ENCODE peak calls at places on chromosomes 5 and 9, in six cellular contexts. X, D, A, Y, R and B are unnamed samples.

GRCh38 chr5:147464211-147464610 is 45.7 kb downstream of the DPYSL3 start:
- DNase-seq in A (no peak), X (no peak), R (peak; percentile 45), D (no peak), Y (no peak), B (no peak)

GRCh38 chr9:128159073-128159783 is 837 bp upstream of the BBLN start:
- DNase-seq in D (peak; percentile 38), A (no peak), X (peak; percentile 50), R (no peak), Y (no peak), B (peak; percentile 49)

GRCh38 chr9:108568093-108568492 is 287.7 kb downstream of the ACTL7B start:
- DNase-seq in A (no peak), X (no peak), D (no peak), Y (no peak), R (peak; percentile 4), B (peak; percentile 24)

GRCh38 chr5:123907349-123907748 is 395.4 kb downstream of the CSNK1G3 start:
- DNase-seq in X (peak; percentile 1), D (no peak), Y (no peak), R (no peak), A (no peak), B (no peak)

GRCh38 chr9:120583958-120584369 is 4.0 kb upstream of the CDK5RAP2 start:
- DNase-seq in Y (peak; percentile 41), R (peak; percentile 83), D (peak; percentile 35), A (no peak), X (peak; percentile 78), B (peak; percentile 98)

GRCh38 chr9:18534611-18535010 is 60.7 kb downstream of the ADAMTSL1 start:
- DNase-seq in A (no peak), D (no peak), R (no peak), X (no peak), Y (no peak), B (no peak)

GRCh38 chr5:37777472-37778135 is 62.2 kb downstream of the GDNF start:
- DNase-seq in A (no peak), D (no peak), Y (no peak), R (no peak), X (no peak), B (no peak)

GRCh38 chr5:88734191-88734640 is 148.8 kb downstream of the MEF2C start:
- DNase-seq in Y (no peak), D (peak; percentile 16), A (no peak), R (no peak), X (peak; percentile 76), B (no peak)

GRCh38 chr9:38681747-38682227 is 38.1 kb downstream of the FAM240B start:
- DNase-seq in X (no peak), Y (no peak), D (no peak), A (no peak), R (no peak), B (no peak)

GRCh38 chr5:172870261-172870806 is 36.3 kb downstream of the ERGIC1 start:
- DNase-seq in A (no peak), D (no peak), Y (no peak), X (no peak), R (no peak), B (no peak)

GRCh38 chr5:56155992-56156584 is 77.0 kb downstream of the ANKRD55 start:
- DNase-seq in Y (no peak), D (no peak), R (no peak), A (no peak), X (peak; percentile 2), B (no peak)

GRCh38 chr9:26789959-26790358 is 102.6 kb downstream of the CAAP1 start:
- DNase-seq in D (no peak), Y (no peak), R (no peak), X (no peak), A (no peak), B (no peak)

GRCh38 chr5:59007460-59008063 is 424.7 kb downstream of the RAB3C start:
- DNase-seq in Y (no peak), R (no peak), A (no peak), X (no peak), D (no peak), B (peak; percentile 3)

GRCh38 chr5:6701500-6701899 is 11.7 kb upstream of the TENT4A start:
- DNase-seq in R (no peak), Y (no peak), A (no peak), D (no peak), X (no peak), B (no peak)

GRCh38 chr5:150605546-150605945 is 34.9 kb upstream of the SYNPO start:
- DNase-seq in X (no peak), A (no peak), D (no peak), R (peak; percentile 5), Y (no peak), B (no peak)

GRCh38 chr9:136426787-136427186 is 12.9 kb downstream of the INPP5E start:
- DNase-seq in A (no peak), X (no peak), R (no peak), D (no peak), Y (no peak), B (no peak)

GRCh38 chr9:77856615-77857014 is 175.0 kb downstream of the GNAQ start:
- DNase-seq in D (no peak), A (no peak), R (no peak), Y (no peak), X (no peak), B (no peak)

GRCh38 chr5:17289681-17290619 is 72.5 kb downstream of the BASP1 start:
- DNase-seq in X (no peak), R (no peak), Y (no peak), D (no peak), A (no peak), B (no peak)

GRCh38 chr9:94086961-94087360 is 2.7 kb downstream of the PTPDC1 start:
- DNase-seq in D (no peak), R (no peak), A (no peak), Y (no peak), X (no peak), B (no peak)

GRCh38 chr5:39256472-39256871 is 37.1 kb upstream of the FYB1 start:
- DNase-seq in R (no peak), Y (no peak), D (no peak), X (no peak), A (no peak), B (no peak)